ENCODE peak calls at places on chromosomes 12 and 14, in seven cellular contexts. A is esophagus squamous epithelium, W is HepG2, G is body of pancreas, V is adipocyte, P is HCT116, Z is foreskin keratinocyte. N is an unnamed sample.
A peak's percentile ranks its signal among the peaks of the same experiment; 100 is the strongest.

GRCh38 chr12:4796218-4796617 is 76.0 kb downstream of the GALNT8 start:
- DNase-seq in A (no peak), P (no peak), V (no peak), Z (no peak), G (no peak), W (no peak), N (no peak)

GRCh38 chr12:1443421-1444141 is 150.8 kb downstream of the FBXL14 start:
- DNase-seq in A (no peak), V (peak; percentile 66), W (no peak), G (no peak), P (no peak), Z (no peak), N (no peak)

GRCh38 chr12:103800252-103800771 is 40.7 kb downstream of the NT5DC3 start:
- DNase-seq in G (peak; percentile 76), A (no peak), W (peak; percentile 47), Z (no peak), P (no peak), V (no peak), N (peak; percentile 67)

GRCh38 chr12:57625261-57626032 is 7.6 kb downstream of the B4GALNT1 start:
- DNase-seq in P (no peak), A (no peak), G (no peak), Z (no peak), V (no peak), W (no peak), N (no peak)

GRCh38 chr14:64266206-64266605 is 28.0 kb downstream of the ESR2 start:
- DNase-seq in P (no peak), W (no peak), A (no peak), G (no peak), V (peak; percentile 48), Z (no peak), N (no peak)

GRCh38 chr14:102525213-102526143 is 15.9 kb upstream of the ANKRD9 start:
- DNase-seq in V (peak; percentile 82), P (peak; percentile 39), Z (no peak), A (no peak), W (peak; percentile 55), G (peak; percentile 55), N (no peak)

GRCh38 chr14:103854017-103854808 is 6.8 kb upstream of the PPP1R13B start:
- DNase-seq in P (no peak), A (no peak), G (no peak), W (no peak), V (no peak), Z (no peak), N (no peak)

GRCh38 chr12:79547044-79547734 is 143.6 kb downstream of the PAWR start:
- DNase-seq in G (peak; percentile 55), Z (peak; percentile 99), P (peak; percentile 78), W (peak; percentile 93), V (peak; percentile 64), A (no peak), N (no peak)

GRCh38 chr12:32437095-32437515 is 37.7 kb downstream of the FGD4 start:
- DNase-seq in Z (peak; percentile 95), A (no peak), V (peak; percentile 90), W (peak; percentile 90), P (peak; percentile 32), G (no peak), N (no peak)

GRCh38 chr12:10220398-10221077 is 7.9 kb downstream of the GABARAPL1 start:
- DNase-seq in V (peak; percentile 67), Z (no peak), P (no peak), A (no peak), G (peak; percentile 87), W (no peak), N (peak; percentile 75)

GRCh38 chr12:47892819-47893218 is 12.0 kb downstream of the VDR start:
- DNase-seq in W (no peak), A (no peak), V (no peak), P (no peak), Z (no peak), G (peak; percentile 28), N (no peak)

GRCh38 chr12:3837049-3837448 is 36.1 kb downstream of the PARP11 start:
- DNase-seq in Z (no peak), P (no peak), G (no peak), A (no peak), W (no peak), V (no peak), N (no peak)

GRCh38 chr12:124369055-124369900 is 74.4 kb downstream of the RFLNA start:
- DNase-seq in W (peak; percentile 69), P (no peak), V (peak; percentile 17), G (peak; percentile 97), Z (no peak), A (no peak), N (peak; percentile 92)

GRCh38 chr12:43208627-43209026 is 343.4 kb downstream of the ADAMTS20 start:
- DNase-seq in W (peak; percentile 1), V (peak; percentile 57), G (no peak), A (no peak), Z (no peak), P (no peak), N (no peak)

GRCh38 chr14:105422695-105423487 is 3.3 kb downstream of the MTA1 start:
- DNase-seq in V (no peak), W (no peak), P (no peak), A (no peak), G (no peak), Z (no peak), N (no peak)
- H3K27me3 ChIP-seq in V (no peaks in the 10 kb centered on the region), W (no peaks in the 10 kb centered on the region), P (no peaks in the 10 kb centered on the region), A (no peaks in the 10 kb centered on the region), G (no peaks in the 10 kb centered on the region), Z (no peaks in the 10 kb centered on the region), N (no peaks in the 10 kb centered on the region)

GRCh38 chr12:49208661-49209060 is 19.8 kb upstream of the TUBA1A start:
- DNase-seq in W (no peak), P (no peak), Z (no peak), G (no peak), A (no peak), V (no peak), N (no peak)
- H3K4me1 ChIP-seq in W (no peaks in the 10 kb centered on the region), P (no peaks in the 10 kb centered on the region), Z (peaks cover 5% of the 10 kb centered on the region), G (no peaks in the 10 kb centered on the region), A (peaks cover 2% of the 10 kb centered on the region), V (peaks cover 3% of the 10 kb centered on the region), N (no peaks in the 10 kb centered on the region)

GRCh38 chr14:56817396-56817921 is 7.2 kb upstream of the OTX2 start:
- DNase-seq in V (no peak), Z (no peak), G (no peak), A (no peak), P (no peak), W (no peak), N (no peak)
- H3K27me3 ChIP-seq in V (peaks cover 76% of the 10 kb centered on the region), Z (peaks cover 88% of the 10 kb centered on the region), G (no peaks in the 10 kb centered on the region), A (peaks cover 12% of the 10 kb centered on the region), P (peaks cover 78% of the 10 kb centered on the region), W (peaks cover 9% of the 10 kb centered on the region), N (peaks cover 100% of the 10 kb centered on the region)

GRCh38 chr12:68293347-68293746 is 38.8 kb downstream of the MDM1 start:
- DNase-seq in A (no peak), V (no peak), G (no peak), P (no peak), W (no peak), Z (no peak), N (no peak)

GRCh38 chr12:68292157-68292940 is 38.9 kb upstream of the IL22 start:
- DNase-seq in G (peak; percentile 69), Z (no peak), P (no peak), W (no peak), V (no peak), A (no peak), N (no peak)

GRCh38 chr12:68291396-68292036 is 38.1 kb upstream of the IL22 start:
- DNase-seq in Z (peak; percentile 93), P (no peak), G (no peak), V (no peak), W (no peak), A (no peak), N (no peak)

GRCh38 chr12:68297929-68298328 is 34.2 kb downstream of the MDM1 start:
- DNase-seq in Z (no peak), P (no peak), W (no peak), A (no peak), V (no peak), G (peak; percentile 32), N (no peak)

DNA sequence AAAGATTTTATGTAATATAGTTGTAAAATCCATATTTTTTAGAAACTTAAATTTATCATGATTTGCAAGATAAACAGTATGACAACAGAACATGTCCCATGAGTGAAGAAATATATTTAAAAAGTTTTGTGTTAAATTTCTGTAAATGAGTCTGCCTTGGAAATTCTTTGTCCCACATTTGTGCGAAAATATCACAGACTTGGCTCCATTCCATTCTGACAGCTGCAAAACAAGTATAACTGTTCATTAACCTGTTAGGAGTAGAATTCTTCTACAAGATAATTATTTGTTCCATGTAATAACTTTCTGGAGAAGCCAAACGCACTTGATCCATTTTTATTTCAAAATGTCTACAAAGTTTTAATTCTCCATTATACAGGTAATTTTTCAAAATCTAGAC is 37.9 kb downstream of the MDM1 start:
- DNase-seq in G (peak; percentile 47), V (no peak), P (no peak), A (no peak), Z (no peak), W (no peak), N (no peak)
- H3K4me1 ChIP-seq in G (peaks cover 48% of the 10 kb centered on the region), V (peaks cover 22% of the 10 kb centered on the region), P (no peaks in the 10 kb centered on the region), A (peaks cover 40% of the 10 kb centered on the region), Z (peaks cover 23% of the 10 kb centered on the region), W (no peaks in the 10 kb centered on the region), N (peaks cover 15% of the 10 kb centered on the region)

GRCh38 chr12:130714591-130715149 is 1.4 kb downstream of the RIMBP2 start:
- DNase-seq in P (no peak), A (no peak), W (no peak), V (no peak), G (no peak), Z (no peak), N (no peak)

GRCh38 chr12:130713581-130713991 is 2.5 kb downstream of the RIMBP2 start:
- DNase-seq in A (no peak), G (peak; percentile 11), V (no peak), Z (no peak), P (no peak), W (no peak), N (no peak)

GRCh38 chr12:130712346-130713065 is 3.6 kb downstream of the RIMBP2 start:
- DNase-seq in W (no peak), A (no peak), Z (no peak), P (no peak), G (no peak), V (no peak), N (no peak)

GRCh38 chr12:130715150-130715995 is 726 bp downstream of the RIMBP2 start:
- DNase-seq in W (no peak), Z (no peak), G (no peak), V (no peak), A (no peak), P (no peak), N (no peak)

GRCh38 chr12:130714091-130714590 is 2.0 kb downstream of the RIMBP2 start:
- DNase-seq in W (no peak), V (no peak), Z (no peak), G (no peak), A (no peak), P (no peak), N (no peak)
- H3K27me3 ChIP-seq in W (peaks cover 7% of the 10 kb centered on the region), V (peaks cover 29% of the 10 kb centered on the region), Z (peaks cover 49% of the 10 kb centered on the region), G (no peaks in the 10 kb centered on the region), A (no peaks in the 10 kb centered on the region), P (peaks cover 3% of the 10 kb centered on the region), N (peaks cover 99% of the 10 kb centered on the region)

N was measured in left ventricle myocardium inferior.